ENCODE peak calls at places on chromosomes 5 and 9, in four cellular contexts. X is HepG2, T is K562, A is SK-N-SH. G is an unnamed sample.

GRCh38 chr5:72129730-72130129 is 22.5 kb downstream of the MAP1B start:
- DNase-seq in A (no peak), T (no peak), X (no peak), G (no peak)

GRCh38 chr9:71592400-71592799 is 175.9 kb downstream of the CEMIP2 start:
- DNase-seq in X (no peak), A (no peak), T (no peak), G (no peak)

GRCh38 chr9:26053954-26054353 is 375.7 kb upstream of the TUSC1 start:
- DNase-seq in X (no peak), T (no peak), A (no peak), G (no peak)

GRCh38 chr5:180862645-180863044 is 1.6 kb upstream of the ZFP62 start:
- DNase-seq in X (no peak), A (no peak), T (peak; percentile 19), G (peak; percentile 61)

GRCh38 chr9:128946945-128947422 is 419 bp downstream of the DOLK start:
- DNase-seq in T (no peak), A (no peak), X (no peak), G (peak; percentile 24)

GRCh38 chr9:19456996-19457693 is 48.3 kb downstream of the ACER2 start:
- DNase-seq in X (peak; percentile 66), T (peak; percentile 74), A (peak; percentile 84), G (peak; percentile 69)

GRCh38 chr5:149063017-149063687 is at the start of gene SH3TC2:
- DNase-seq in X (peak; percentile 90), T (no peak), A (no peak), G (peak; percentile 66)

GRCh38 chr9:69121155-69122085 is 52.7 kb upstream of the TJP2 start:
- DNase-seq in X (peak; percentile 72), T (no peak), A (peak; percentile 86), G (peak; percentile 69)

GRCh38 chr5:122906768-122907167 is 61.4 kb downstream of the SNX24 start:
- DNase-seq in X (no peak), T (no peak), A (no peak), G (no peak)

GRCh38 chr9:127897194-127897692 is 2.2 kb downstream of the ST6GALNAC6 start:
- DNase-seq in X (peak; percentile 95), A (peak; percentile 94), T (peak; percentile 95), G (peak; percentile 88)

GRCh38 chr5:161846731-161847130 is 1.2 kb upstream of the GABRA1 start:
- DNase-seq in X (no peak), T (no peak), A (no peak), G (peak; percentile 64)

GRCh38 chr5:170813231-170813630 is 29.7 kb downstream of the GABRP start:
- DNase-seq in X (no peak), A (no peak), T (no peak), G (no peak)

GRCh38 chr5:57698785-57699184 is 216.2 kb upstream of the ACTBL2 start:
- DNase-seq in X (peak; percentile 42), T (no peak), A (no peak), G (no peak)

GRCh38 chr9:365451-365850 is 150.8 kb downstream of the DOCK8 start:
- DNase-seq in X (no peak), A (no peak), T (no peak), G (no peak)

GRCh38 chr9:22383720-22384119 is 62.9 kb upstream of the DMRTA1 start:
- DNase-seq in X (no peak), T (no peak), A (no peak), G (no peak)

GRCh38 chr5:158522001-158522400 is 577.7 kb downstream of the EBF1 start:
- DNase-seq in X (no peak), A (no peak), T (no peak), G (no peak)

GRCh38 chr9:69820955-69821788 is 555 bp downstream of the CFAP95 start:
- DNase-seq in A (no peak), X (no peak), T (no peak), G (no peak)

GRCh38 chr5:151923865-151924264 is 786 bp downstream of the GLRA1 start:
- DNase-seq in A (peak; percentile 54), X (no peak), T (peak; percentile 12), G (peak; percentile 59)
- TF ChIP-seq FOXJ3 in A (no peak), X (no peak), T (no peak), G (no peak)

GRCh38 chr5:157383151-157383810 is 76.7 kb upstream of the NIPAL4 start:
- DNase-seq in A (no peak), T (no peak), X (no peak), G (no peak)

GRCh38 chr5:157387683-157388093 is 72.3 kb upstream of the NIPAL4 start:
- DNase-seq in T (no peak), A (no peak), X (peak; percentile 23), G (no peak)

GRCh38 chr5:157388148-157388547 is 71.9 kb upstream of the NIPAL4 start:
- DNase-seq in A (peak; percentile 70), T (no peak), X (no peak), G (no peak)

GRCh38 chr5:157387164-157387563 is 72.8 kb upstream of the NIPAL4 start:
- DNase-seq in T (no peak), A (no peak), X (peak; percentile 27), G (no peak)

DNA sequence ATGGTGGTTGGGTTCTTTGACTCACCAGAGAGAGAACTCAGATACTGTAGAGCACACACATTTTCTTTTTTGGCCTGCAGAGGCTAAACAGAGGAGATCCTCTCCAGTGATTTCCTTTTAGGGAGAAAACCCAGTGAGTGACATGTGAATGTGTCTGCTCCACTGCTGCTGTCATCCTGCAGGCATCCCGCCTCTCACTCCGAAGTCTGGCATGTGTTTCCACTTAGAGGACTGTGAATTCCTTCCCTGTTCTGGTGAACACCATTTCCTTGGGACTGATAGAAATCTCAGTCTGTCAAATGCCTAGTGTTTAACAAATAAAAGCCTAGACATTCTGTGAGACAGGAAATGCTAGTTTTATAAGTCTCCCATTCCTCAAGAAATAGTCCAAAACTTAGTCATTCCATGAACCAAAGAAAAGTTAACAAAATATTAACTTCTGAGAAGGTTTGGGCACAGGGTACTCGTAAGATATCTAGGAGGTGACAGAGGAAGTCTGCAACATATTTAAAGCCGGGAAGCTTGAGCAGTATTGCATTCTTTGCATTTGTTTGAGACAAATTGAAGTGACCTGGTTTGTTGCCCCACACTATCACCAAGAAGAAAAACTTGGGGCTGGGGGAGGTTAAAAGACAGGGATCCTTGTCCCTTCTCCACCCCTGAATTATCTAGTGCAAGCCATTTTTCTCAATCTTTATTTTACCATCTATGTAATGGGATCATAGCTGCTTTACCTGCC is 74.9 kb upstream of the NIPAL4 start:
- DNase-seq in T (no peak), A (peak; percentile 72), X (no peak), G (no peak)
- TF ChIP-seq FOXJ3 in T (no peak), A (peak; percentile 66), X (no peak), G (no peak)

DNA sequence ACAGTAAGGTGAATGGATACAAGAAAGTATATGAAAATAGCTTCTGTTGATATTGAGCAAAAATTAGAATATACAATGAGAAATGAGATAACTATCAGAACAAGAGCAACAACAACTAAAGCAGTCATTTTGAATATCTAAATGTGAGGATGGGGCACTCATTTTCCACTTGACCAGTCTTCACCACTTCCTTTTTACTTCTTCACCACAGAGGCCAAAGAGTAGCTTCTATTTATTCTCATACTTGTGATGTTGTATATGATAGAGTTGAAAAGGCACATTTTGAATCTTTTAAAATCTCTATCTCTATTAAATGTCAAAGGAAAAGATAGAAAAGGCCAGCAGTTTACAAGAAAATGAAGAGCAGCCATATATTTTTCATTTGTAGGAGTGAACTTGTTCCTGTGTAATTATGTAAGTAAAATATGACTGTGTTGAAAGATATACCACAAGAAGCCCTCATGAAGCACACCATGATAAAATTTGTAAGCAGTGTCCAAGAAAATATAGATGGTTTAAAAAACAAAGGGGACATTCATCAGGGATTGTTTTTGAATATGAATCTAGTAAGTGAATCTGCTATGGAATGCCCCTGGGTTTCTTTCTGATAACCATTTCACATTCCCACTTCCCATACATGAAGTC is 39.2 kb downstream of the ADAMTS19 start:
- DNase-seq in T (no peak), A (no peak), X (no peak), G (no peak)
- TF ChIP-seq FOXJ3 in T (no peak), A (no peak), X (no peak), G (no peak)

DNA sequence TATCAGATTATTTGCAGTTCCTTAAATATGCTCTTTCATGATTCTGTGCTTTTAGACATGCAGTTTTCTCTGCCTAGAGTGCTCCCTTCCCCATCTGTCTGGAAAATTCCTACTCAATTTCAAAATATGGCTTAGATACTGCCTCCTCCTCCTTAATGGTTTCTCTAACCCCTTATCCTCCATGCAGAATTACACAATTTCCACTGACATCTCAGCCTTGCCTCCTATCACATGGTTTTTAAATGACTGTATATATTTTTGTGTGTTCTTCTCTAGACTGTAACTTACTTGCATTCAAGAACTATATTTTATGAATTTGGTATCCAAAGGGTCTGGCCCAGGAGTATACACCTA is 85.3 kb downstream of the SLC44A1 start:
- DNase-seq in T (no peak), A (no peak), X (no peak), G (no peak)
- TF ChIP-seq FOXJ3 in T (no peak), A (no peak), X (no peak), G (no peak)

G was measured in WTC11.